ENCODE peak calls at places on chromosomes 16 and 17, in seven cellular contexts. S is A549, D is WTC11, E is HCT116, R is NB4, X is SK-N-SH, J is K562. G is an unnamed sample.

GRCh38 chr17:55263565-55264272 is 1.0 kb upstream of the HLF start:
- DNase-seq in S (no peak), D (peak), E (no peak), R (no peak), X (peak), J (no peak), G (no peak)

GRCh38 chr17:34633351-34633750 is 54.0 kb downstream of the TMEM132E start:
- DNase-seq in S (no peak), D (peak), E (no peak), R (no peak), X (no peak), J (no peak), G (no peak)

GRCh38 chr17:70100983-70101382 is 26.0 kb downstream of the KCNJ16 start:
- DNase-seq in S (peak), D (no peak), E (no peak), R (no peak), X (peak), J (no peak), G (no peak)

GRCh38 chr16:10016761-10017160 is 165.5 kb downstream of the GRIN2A start:
- DNase-seq in S (no peak), D (no peak), E (no peak), R (no peak), X (no peak), J (no peak), G (no peak)

GRCh38 chr16:4498546-4499195 is 22.5 kb downstream of the HMOX2 start:
- DNase-seq in S (no peak), D (no peak), E (no peak), R (no peak), X (no peak), J (no peak), G (no peak)

GRCh38 chr16:85614338-85615013 is 1.4 kb downstream of the GSE1 start:
- DNase-seq in S (no peak), D (no peak), E (no peak), R (no peak), X (no peak), J (no peak), G (no peak)

GRCh38 chr16:67538666-67539101 is 10.1 kb downstream of the RIPOR1 start:
- DNase-seq in S (no peak), D (peak), E (no peak), R (no peak), X (peak), J (no peak), G (peak)

GRCh38 chr17:37828313-37829124 is 83.7 kb upstream of the HNF1B start:
- DNase-seq in S (peak), D (no peak), E (no peak), R (peak), X (no peak), J (peak), G (peak)

GRCh38 chr17:50656509-50656908 is 21.8 kb downstream of the ABCC3 start:
- DNase-seq in S (no peak), D (no peak), E (no peak), R (no peak), X (no peak), J (no peak), G (no peak)

GRCh38 chr16:19131809-19132777 is 18.3 kb downstream of the ITPRIPL2 start:
- DNase-seq in S (no peak), D (no peak), E (no peak), R (no peak), X (no peak), J (no peak), G (peak)

GRCh38 chr17:41588126-41588810 is 1.6 kb upstream of the KRT14 start:
- DNase-seq in S (no peak), D (no peak), E (no peak), R (no peak), X (no peak), J (no peak), G (no peak)

GRCh38 chr17:39939588-39940419 is 12.3 kb downstream of the LRRC3C start:
- DNase-seq in S (peak), D (no peak), E (no peak), R (peak), X (peak), J (peak), G (peak)

GRCh38 chr17:67558740-67559380 is 158.9 kb upstream of the NOL11 start:
- DNase-seq in S (no peak), D (no peak), E (no peak), R (no peak), X (no peak), J (peak), G (no peak)

GRCh38 chr17:76493505-76494167 is 7.6 kb downstream of the RHBDF2 start:
- DNase-seq in S (no peak), D (no peak), E (no peak), R (no peak), X (no peak), J (no peak), G (no peak)

GRCh38 chr16:79707867-79708266 is 107.3 kb upstream of the MAF start:
- DNase-seq in S (no peak), D (no peak), E (no peak), R (no peak), X (no peak), J (no peak), G (no peak)

GRCh38 chr16:68257251-68257905 is 6.9 kb upstream of the SLC7A6 start:
- DNase-seq in S (no peak), D (no peak), E (no peak), R (peak), X (no peak), J (no peak), G (no peak)

GRCh38 chr16:88591577-88592021 is 21.4 kb downstream of the ZC3H18 start:
- DNase-seq in S (no peak), D (no peak), E (no peak), R (peak), X (no peak), J (no peak), G (no peak)

GRCh38 chr17:79625706-79626105 is 14.9 kb upstream of the RBFOX3 start:
- DNase-seq in S (no peak), D (peak), E (no peak), R (no peak), X (peak), J (no peak), G (no peak)

GRCh38 chr17:21125862-21126261 is 902 bp upstream of the DHRS7B start:
- DNase-seq in S (no peak), D (no peak), E (no peak), R (peak), X (no peak), J (no peak), G (peak)

GRCh38 chr17:39739020-39739884 is 1.5 kb downstream of the GRB7 start:
- DNase-seq in S (peak), D (peak), E (peak), R (no peak), X (peak), J (peak), G (no peak)

DNA sequence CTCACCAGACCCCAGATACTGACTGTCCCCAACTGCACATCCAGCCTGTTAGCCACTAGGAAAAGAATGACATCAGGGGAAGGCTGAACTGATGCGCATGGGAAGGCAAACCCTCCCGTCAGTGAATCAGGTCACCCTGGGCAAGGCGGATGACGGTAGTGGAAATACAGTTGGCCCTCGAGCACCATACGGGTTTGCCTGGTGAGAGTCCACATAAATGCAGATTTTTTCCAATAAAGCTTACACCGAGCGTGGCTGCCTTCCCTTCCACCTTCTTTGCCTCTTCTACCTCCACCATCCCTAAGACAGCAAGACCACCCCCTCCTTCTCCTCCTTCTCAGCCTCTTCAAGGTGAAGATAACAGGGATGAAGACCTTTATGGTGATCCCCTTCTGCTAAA is 236.1 kb upstream of the TNRC6C start:
- DNase-seq in S (no peak), D (no peak), E (no peak), R (no peak), X (no peak), J (no peak), G (no peak)
- TF ChIP-seq MAX in S (no peak), D (no peak), E (no peak), R (no peak), X (no peak), J (no peak), G (no peak)

DNA sequence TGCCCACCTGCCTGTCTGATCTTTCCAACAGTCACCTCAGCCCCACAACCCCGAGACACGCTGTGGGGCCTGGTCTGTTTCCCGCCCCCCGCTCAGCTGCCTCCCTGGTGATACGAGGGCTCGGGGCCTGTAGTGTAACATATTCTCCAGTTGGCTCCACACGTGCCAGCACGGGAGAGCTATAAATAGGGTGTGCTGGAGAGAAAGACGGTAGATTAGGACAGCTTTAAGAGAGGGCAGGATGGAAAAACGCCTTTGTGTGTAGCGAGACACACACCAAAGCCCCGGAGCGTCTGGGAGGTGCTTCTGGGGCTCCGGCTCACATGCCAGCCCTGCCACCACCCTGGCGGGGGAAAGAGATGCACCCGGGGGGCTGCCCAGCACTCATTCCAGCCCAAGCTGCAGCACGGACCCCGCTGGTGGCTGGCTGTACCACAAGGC is 7.4 kb upstream of the MTSS2 start:
- DNase-seq in S (no peak), D (no peak), E (no peak), R (no peak), X (no peak), J (no peak), G (no peak)
- TF ChIP-seq MAX in S (no peak), D (no peak), E (no peak), R (no peak), X (no peak), J (no peak), G (no peak)

GRCh38 chr16:56633535-56633934 is 1.1 kb downstream of the MT1M start:
- DNase-seq in S (no peak), D (no peak), E (no peak), R (no peak), X (no peak), J (no peak), G (no peak)

GRCh38 chr16:56632848-56633365 is 448 bp downstream of the MT1M start:
- DNase-seq in S (no peak), D (no peak), E (no peak), R (no peak), X (no peak), J (no peak), G (no peak)

GRCh38 chr16:56631197-56631596 is 1.3 kb upstream of the MT1M start:
- DNase-seq in S (no peak), D (no peak), E (no peak), R (no peak), X (no peak), J (no peak), G (no peak)

GRCh38 chr16:56631832-56632159 is 663 bp upstream of the MT1M start:
- DNase-seq in S (no peak), D (no peak), E (no peak), R (no peak), X (no peak), J (no peak), G (no peak)

DNA sequence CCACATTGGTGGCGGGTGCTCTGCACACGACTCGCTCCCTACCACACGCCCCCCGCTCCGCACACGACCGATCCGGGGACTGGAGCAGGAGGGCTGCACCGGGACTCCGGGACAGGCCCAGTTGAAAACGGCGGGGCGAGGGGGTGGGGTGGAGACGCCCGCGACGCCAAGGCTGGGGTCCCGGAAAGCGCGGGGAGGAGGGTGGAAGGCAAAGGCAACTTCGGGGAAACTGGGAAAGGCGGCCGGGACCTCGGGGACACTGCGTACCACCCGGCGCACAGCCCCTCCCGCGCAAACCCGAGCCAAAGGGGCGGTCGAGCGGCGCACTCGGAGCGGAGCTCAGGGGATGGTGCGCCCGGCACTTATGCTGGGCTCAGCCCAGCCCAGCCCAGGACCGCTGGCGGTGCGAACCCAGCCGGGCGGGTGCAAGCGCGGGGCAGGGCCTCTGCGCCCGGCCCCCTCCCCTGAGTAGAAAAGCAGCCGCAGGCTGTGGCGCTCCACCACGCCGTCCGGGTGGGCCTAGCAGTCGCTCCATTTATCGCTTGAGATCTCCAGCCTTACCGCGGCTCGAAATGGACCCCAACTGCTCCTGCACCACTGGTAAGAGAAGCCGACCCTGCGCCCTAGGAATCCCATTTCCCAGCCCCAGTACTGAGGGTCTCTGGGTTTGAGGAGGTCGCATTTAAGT is at the start of gene MT1M:
- DNase-seq in S (no peak), D (peak), E (no peak), R (no peak), X (peak), J (no peak), G (no peak)
- TF ChIP-seq MAX in S (no peak), D (peak), E (no peak), R (no peak), X (no peak), J (no peak), G (no peak)

DNA sequence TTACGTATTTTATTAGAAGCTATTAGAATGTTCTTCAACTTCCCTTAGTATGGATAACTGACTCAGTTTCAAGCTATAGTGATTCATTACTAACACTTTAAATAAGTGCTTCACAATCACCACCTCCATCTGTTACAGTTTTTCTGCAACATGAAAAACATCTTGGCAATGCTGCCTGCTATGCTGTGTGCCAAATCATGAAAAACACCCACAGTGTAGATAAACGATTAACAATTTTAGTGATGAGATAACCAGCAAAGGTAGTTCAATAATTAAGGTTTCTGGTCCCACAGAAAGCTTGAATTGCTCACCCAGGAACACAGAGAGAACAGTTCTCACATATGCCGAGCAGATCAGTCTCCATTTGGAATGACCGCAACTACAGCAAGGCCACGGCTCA is 51.4 kb upstream of the SLC25A19 start:
- DNase-seq in S (no peak), D (no peak), E (no peak), R (no peak), X (no peak), J (peak), G (no peak)
- TF ChIP-seq MAX in S (no peak), D (no peak), E (no peak), R (no peak), X (no peak), J (no peak), G (no peak)

DNA sequence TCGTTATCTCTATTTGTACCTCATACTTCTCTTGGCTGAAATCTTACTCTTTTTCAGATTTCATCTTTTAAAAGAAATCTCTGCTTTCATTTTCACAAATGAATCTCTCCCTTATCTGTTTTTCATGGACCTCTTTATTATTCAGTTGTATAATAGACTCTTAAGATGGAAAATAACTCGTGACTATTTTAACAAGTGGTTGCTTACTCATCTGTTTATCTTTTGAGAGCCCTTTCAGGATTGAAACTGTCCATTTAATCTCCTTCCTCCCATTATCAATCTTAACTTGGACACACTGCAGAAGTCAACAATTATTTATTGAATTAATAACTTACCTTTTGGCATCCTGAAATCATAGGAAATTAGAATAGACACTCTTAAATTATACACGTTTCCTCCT is 68.8 kb downstream of the ABCA8 start:
- DNase-seq in S (no peak), D (no peak), E (no peak), R (no peak), X (no peak), J (no peak), G (no peak)
- TF ChIP-seq MAX in S (no peak), D (no peak), E (no peak), R (no peak), X (no peak), J (no peak), G (no peak)

DNA sequence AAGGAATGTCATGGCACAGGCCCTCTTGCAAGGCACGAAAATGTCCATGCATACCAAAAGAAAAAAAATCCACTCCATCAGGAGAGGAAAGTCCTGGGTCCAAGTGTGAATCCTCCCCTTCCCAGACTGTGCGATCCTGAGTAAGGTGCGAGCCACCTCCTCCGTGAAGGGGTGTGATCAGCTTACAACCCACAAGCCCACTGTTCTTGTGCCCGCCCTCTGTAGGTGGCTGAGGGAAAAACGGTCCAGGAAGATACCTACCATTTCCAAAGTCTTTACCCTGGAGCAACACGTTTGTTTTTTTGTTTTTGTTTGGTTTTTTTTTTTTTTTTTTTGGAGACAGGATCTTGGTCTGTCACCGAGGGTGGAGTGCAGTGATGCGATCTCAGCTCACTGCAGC is 116.5 kb downstream of the ZNF423 start:
- DNase-seq in S (peak), D (peak), E (peak), R (no peak), X (peak), J (peak), G (no peak)
- TF ChIP-seq MAX in S (no peak), D (no peak), E (no peak), R (no peak), X (no peak), J (no peak), G (no peak)

DNA sequence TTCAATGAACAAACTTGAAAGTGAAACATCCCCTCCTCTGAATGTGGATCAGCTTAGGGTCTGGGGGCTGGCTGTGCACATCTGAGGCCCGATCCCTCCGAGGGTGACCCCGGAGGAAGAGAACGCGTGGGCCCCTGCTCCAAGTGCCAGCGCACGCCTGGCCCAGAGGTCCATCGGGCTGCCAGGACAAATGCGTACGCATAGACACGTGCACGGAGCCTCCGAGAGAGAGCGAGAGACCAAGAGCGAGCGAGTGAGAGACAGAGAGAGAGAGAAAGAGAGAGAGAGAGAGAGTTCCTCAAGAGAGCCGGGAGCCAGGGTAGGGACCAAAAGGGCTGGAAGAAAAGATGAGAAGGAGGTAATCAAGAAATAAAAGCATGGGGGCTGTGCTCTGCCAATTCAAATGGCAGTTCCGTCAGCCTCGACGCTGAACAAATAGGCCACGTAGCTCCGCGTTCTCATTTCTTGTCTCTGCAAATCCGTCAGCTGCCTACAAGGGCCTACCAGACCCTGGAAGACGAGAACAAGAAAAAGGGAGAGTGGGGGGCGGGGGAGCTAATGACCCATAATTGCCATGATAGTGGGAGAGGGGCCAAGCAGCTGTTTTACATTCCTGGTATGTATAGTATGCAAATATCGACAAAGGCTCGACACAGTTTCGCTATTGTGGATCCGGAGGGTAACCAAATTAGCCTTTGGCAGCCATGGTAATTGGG is 435.3 kb upstream of the ZFHX3 start:
- DNase-seq in S (no peak), D (peak), E (no peak), R (no peak), X (no peak), J (no peak), G (no peak)
- TF ChIP-seq MAX in S (no peak), D (peak), E (no peak), R (no peak), X (no peak), J (no peak), G (no peak)

GRCh38 chr17:81845881-81846742 is 11.3 kb upstream of the PPP1R27 start:
- DNase-seq in S (no peak), D (no peak), E (no peak), R (no peak), X (no peak), J (no peak), G (no peak)
- TF ChIP-seq MAX in S (no peak), D (no peak), E (no peak), R (no peak), X (no peak), J (no peak), G (no peak)

DNA sequence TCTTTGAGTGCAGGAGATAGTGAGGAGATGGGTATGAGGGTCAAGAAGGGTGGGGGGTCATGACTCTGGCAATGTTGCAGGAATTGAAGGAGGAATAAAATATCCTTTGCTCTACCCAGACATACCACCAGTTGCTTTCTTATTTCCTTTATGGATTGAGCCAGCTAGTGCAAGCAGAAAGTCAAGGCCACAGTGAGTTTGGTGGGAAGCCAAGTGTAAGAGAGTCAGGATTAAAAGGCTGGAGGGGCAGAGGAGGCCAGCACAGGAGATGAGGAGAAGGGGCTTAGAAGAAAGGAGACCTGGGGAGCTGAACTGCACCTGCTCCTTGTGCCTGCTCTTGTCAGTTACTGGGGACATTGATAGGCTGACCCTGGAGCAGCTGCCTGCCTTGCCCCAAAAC is 16.1 kb downstream of the PIRT start:
- DNase-seq in S (no peak), D (no peak), E (no peak), R (no peak), X (no peak), J (no peak), G (no peak)
- TF ChIP-seq MAX in S (no peak), D (no peak), E (no peak), R (no peak), X (no peak), J (no peak), G (no peak)

GRCh38 chr16:86983621-86984020 is 333.6 kb downstream of the C16orf95 start:
- DNase-seq in S (no peak), D (no peak), E (no peak), R (no peak), X (no peak), J (no peak), G (no peak)
- TF ChIP-seq MAX in S (no peak), D (no peak), E (no peak), R (no peak), X (no peak), J (no peak), G (no peak)